ENCODE peak calls at places on chromosomes 1 and 21, in eight cellular contexts. C is heart left ventricle, J is AG04450, N is PC-3, F is neural progenitor cell, K is cardiac muscle cell, I is bronchial epithelial cell, Y is HCT116. D is an unnamed sample. For H3K27me3, the result is how much of the 10 kb centered on the place peaks cover.

GRCh38 chr1:246567258-246568235 is 1.3 kb downstream of the CNST start:
- DNase-seq in F (peak), K (peak), Y (no peak), C (no peak), I (peak), J (peak), N (peak), D (no peak)

GRCh38 chr1:62784509-62785365 is 805 bp downstream of the ATG4C start:
- DNase-seq in N (no peak), C (no peak), Y (no peak), K (peak), I (no peak), J (no peak), F (no peak), D (peak)

GRCh38 chr21:28867401-28867800 is 125.3 kb downstream of the LTN1 start:
- DNase-seq in F (no peak), I (peak), J (no peak), K (peak), N (no peak), Y (no peak), C (no peak), D (no peak)

GRCh38 chr1:67749844-67750689 is 65.1 kb downstream of the GADD45A start:
- DNase-seq in C (no peak), K (peak), Y (peak), I (peak), J (peak), F (peak), N (peak), D (no peak)

GRCh38 chr21:42194863-42195262 is 24.1 kb upstream of the ABCG1 start:
- DNase-seq in I (no peak), J (no peak), N (no peak), Y (no peak), K (no peak), F (no peak), C (no peak), D (no peak)

GRCh38 chr1:36328713-36329112 is 5.3 kb upstream of the EVA1B start:
- DNase-seq in K (peak), Y (no peak), I (peak), C (no peak), F (no peak), J (no peak), N (peak), D (peak)

GRCh38 chr1:198117267-198117666 is 39.5 kb upstream of the NEK7 start:
- DNase-seq in I (no peak), F (no peak), N (no peak), J (no peak), C (no peak), K (peak), Y (no peak), D (no peak)

GRCh38 chr21:32163386-32163785 is 115.5 kb downstream of the MIS18A start:
- DNase-seq in J (no peak), F (no peak), N (no peak), C (no peak), I (no peak), K (no peak), Y (no peak), D (no peak)

GRCh38 chr1:239112536-239112935 is 273.8 kb upstream of the CHRM3 start:
- DNase-seq in C (no peak), F (no peak), I (no peak), N (no peak), Y (no peak), K (no peak), J (no peak), D (no peak)

GRCh38 chr1:36542962-36543515 is 60.3 kb upstream of the CSF3R start:
- DNase-seq in F (peak), C (no peak), Y (no peak), K (no peak), J (no peak), I (no peak), N (peak), D (no peak)

GRCh38 chr1:241605146-241605805 is 34.9 kb downstream of the CHML start:
- DNase-seq in F (peak), N (peak), J (no peak), I (peak), Y (no peak), C (no peak), K (peak), D (no peak)

GRCh38 chr1:46495778-46496177 is 6.1 kb downstream of the DMBX1 start:
- DNase-seq in Y (no peak), C (no peak), J (no peak), K (no peak), F (no peak), I (no peak), N (no peak), D (no peak)
- H3K27me3 ChIP-seq in Y (under half), C (under half), J (half or more), K (half or more), F (half or more), I (under half), N (under half), D (under half)

DNA sequence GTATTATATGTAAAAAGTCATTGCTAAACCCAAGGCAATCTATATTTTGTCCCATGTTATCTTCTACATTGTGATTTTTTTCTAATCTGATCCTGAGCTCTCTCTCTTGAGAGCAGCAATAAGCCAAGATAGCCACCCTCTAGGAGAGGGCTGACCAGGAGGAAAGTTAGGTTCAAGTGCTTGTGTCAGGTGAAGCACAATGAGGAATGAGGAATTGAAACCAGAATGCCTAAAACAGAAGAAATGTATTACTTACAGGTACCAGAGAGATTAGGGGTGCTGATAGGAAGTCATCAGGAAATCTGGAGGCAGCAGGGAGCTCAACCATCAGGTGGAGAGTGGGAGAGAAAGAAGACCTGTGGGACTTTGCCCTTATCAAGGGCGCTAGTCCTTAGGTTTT is 85.5 kb upstream of the BARHL2 start:
- DNase-seq in I (no peak), N (no peak), C (no peak), J (no peak), K (no peak), F (no peak), Y (no peak), D (no peak)
- TF ChIP-seq CTCF in I (no peak), N (no peak), C (no peak), J (no peak), K (no peak), F (no peak), Y (no peak), D (no peak)

DNA sequence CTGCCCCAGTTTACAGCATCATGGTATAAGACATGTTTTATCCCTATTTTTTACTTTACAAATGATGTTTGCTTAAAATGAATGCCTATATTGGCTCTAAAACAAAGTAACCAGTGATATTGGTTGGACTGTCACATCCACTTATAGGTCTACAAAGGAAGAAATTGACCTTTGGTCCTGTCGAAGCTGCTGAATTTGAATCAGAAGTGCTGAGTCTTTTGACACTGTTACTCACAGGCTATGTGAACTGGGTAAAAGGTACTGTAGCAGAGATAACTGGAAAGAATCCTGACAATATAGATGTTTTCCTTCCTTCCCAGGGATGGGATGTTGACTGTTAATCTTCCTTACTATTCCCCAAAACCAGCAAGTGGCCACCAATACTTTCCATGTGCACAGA is 176.1 kb upstream of the NR5A2 start:
- DNase-seq in I (no peak), J (no peak), F (peak), K (no peak), Y (no peak), N (no peak), C (no peak), D (no peak)
- H3K27me3 ChIP-seq in I (under half), J (under half), F (under half), K (under half), Y (under half), N (under half), C (under half), D (under half)

GRCh38 chr1:60765204-60765603 is 317.2 kb upstream of the NFIA start:
- DNase-seq in J (no peak), Y (peak), C (no peak), N (peak), K (peak), I (peak), F (peak), D (peak)
- TF ChIP-seq CTCF in J (peak), Y (peak), C (peak), N (peak), K (peak), I (peak), F (peak), D (peak)

GRCh38 chr1:17200756-17201155 is 4.2 kb upstream of the PADI1 start:
- DNase-seq in N (no peak), Y (no peak), I (peak), C (no peak), F (no peak), J (no peak), K (no peak), D (no peak)
- H3K27me3 ChIP-seq in N (under half), Y (under half), I (under half), C (under half), F (under half), J (under half), K (under half), D (under half)

GRCh38 chr1:200336901-200337391 is 72.9 kb downstream of the ZNF281 start:
- DNase-seq in N (peak), I (no peak), K (no peak), Y (no peak), F (no peak), J (no peak), C (no peak), D (no peak)
- TF ChIP-seq CTCF in N (no peak), I (no peak), K (no peak), Y (no peak), F (no peak), J (no peak), C (no peak), D (no peak)

DNA sequence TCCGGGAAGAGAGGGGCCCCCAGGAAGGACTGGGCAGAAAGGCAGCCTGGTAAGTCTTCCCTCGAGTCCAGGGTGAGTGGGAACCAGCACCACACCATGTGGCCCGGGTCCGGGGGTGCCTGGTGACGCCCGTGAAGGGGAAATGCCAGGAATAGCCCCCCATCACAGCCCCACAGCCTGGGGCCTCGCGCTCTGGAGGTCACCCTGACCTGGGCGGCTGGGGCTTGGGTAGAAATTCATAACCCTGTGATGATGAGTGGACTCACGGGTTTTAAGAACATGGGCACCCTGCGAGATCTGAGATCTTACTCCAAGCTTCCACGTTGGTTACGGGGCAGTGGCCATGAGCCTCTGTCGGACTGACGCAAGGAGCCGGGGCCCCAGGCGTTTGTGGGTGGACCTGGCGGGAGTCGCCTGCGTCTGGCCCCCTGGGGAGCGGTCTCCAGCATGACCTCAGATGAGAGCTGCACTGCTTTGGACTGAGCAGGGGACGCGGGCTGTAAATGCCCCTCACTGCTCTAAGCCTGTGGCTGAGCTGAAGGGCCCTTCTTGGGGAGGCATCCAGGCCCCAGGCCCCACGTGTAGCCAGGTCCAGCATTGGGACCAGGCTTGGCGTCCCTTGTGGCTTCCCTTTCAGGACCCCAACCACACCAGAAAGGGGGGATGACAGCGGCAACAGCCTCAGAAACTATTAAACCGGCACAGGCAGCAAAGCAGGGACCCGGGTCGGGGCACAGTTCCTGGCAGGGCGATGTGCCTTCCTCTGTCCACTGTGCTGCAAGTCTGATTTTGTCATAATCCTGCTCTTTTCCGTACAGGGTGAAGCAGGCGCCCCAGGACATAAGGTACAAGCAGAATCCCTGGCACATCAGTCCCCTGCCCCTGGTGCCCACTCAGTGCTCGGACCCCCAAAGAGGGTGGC is 60.0 kb downstream of the SLC19A1 start:
- DNase-seq in F (no peak), C (no peak), K (no peak), I (no peak), J (no peak), N (no peak), Y (no peak), D (no peak)
- H3K27me3 ChIP-seq in F (under half), C (under half), K (under half), I (under half), J (under half), N (under half), Y (under half), D (under half)

GRCh38 chr1:223708001-223708359 is 4.4 kb upstream of the CAPN2 start:
- DNase-seq in N (no peak), J (no peak), C (no peak), K (no peak), Y (peak), F (no peak), I (peak), D (no peak)
- TF ChIP-seq CTCF in N (peak), J (no peak), C (peak), K (peak), Y (peak), F (no peak), I (peak), D (no peak)

GRCh38 chr1:175508320-175509110 is 234.9 kb downstream of the TNR start:
- DNase-seq in C (no peak), Y (no peak), I (no peak), N (no peak), K (peak), F (no peak), J (no peak), D (no peak)
- H3K27me3 ChIP-seq in C (under half), Y (half or more), I (under half), N (under half), K (under half), F (under half), J (under half), D (under half)

D was measured in HL-60.